ENCODE peak calls at places on chromosomes 1 and 21, in ten cellular contexts. Z is activated CD4-positive, alpha-beta T cell treated with anti-CD3 and anti-CD28 coated beads for 1 hour; K is RWPE1; J is nucleus accumbens; R is activated B cell treated with CpG ODN at 0.5 μM for 24 hours; S is tibial nerve; B is RWPE2; C is CD4-positive, alpha-beta T cell; A is choroid plexus epithelial cell; Y is WTC11. U is an unnamed sample.

GRCh38 chr21:45312296-45312695 is 24.6 kb upstream of the POFUT2 start:
- DNase-seq in Z (no peak), K (no peak), J (no peak), R (no peak), S (no peak), B (no peak), C (no peak), A (no peak), Y (no peak), U (no peak)

GRCh38 chr1:243712242-243712641 is 137.8 kb downstream of the AKT3 start:
- DNase-seq in Z (no peak), K (no peak), J (no peak), R (no peak), S (no peak), B (no peak), C (no peak), A (no peak), Y (no peak), U (no peak)

GRCh38 chr21:46136739-46137349 is 18.5 kb downstream of the FTCD start:
- DNase-seq in Z (no peak), K (no peak), J (no peak), R (no peak), S (no peak), B (no peak), C (no peak), A (no peak), Y (no peak), U (no peak)

GRCh38 chr1:244286341-244286740 is 165.4 kb downstream of the ADSS2 start:
- DNase-seq in Z (no peak), K (no peak), J (no peak), R (no peak), S (no peak), B (no peak), C (no peak), A (no peak), Y (no peak), U (no peak)

GRCh38 chr1:100213141-100213540 is 35.1 kb upstream of the LRRC39 start:
- DNase-seq in Z (no peak), K (no peak), J (no peak), R (no peak), S (no peak), B (no peak), C (no peak), A (no peak), Y (no peak), U (no peak)

GRCh38 chr1:93180723-93181613 is at the start of gene CCDC18:
- DNase-seq in Z (no peak), K (peak), J (no peak), R (no peak), S (peak), B (no peak), C (no peak), A (peak), Y (no peak), U (no peak)

GRCh38 chr1:206939841-206940587 is 6.3 kb downstream of the PIGR start:
- DNase-seq in Z (no peak), K (no peak), J (no peak), R (no peak), S (no peak), B (no peak), C (no peak), A (no peak), Y (no peak), U (no peak)

GRCh38 chr1:38000529-38001453 is 4.5 kb downstream of the FHL3 start:
- DNase-seq in Z (no peak), K (peak), J (no peak), R (no peak), S (peak), B (no peak), C (no peak), A (peak), Y (peak), U (no peak)

GRCh38 chr1:116486424-116486823 is 84.4 kb downstream of the CD58 start:
- DNase-seq in Z (no peak), K (peak), J (no peak), R (no peak), S (no peak), B (no peak), C (no peak), A (peak), Y (no peak), U (no peak)

GRCh38 chr21:43789276-43790052 is at the start of gene RRP1:
- DNase-seq in Z (peak), K (peak), J (peak), R (peak), S (peak), B (peak), C (peak), A (peak), Y (peak), U (no peak)

GRCh38 chr1:96845464-96845863 is 123.9 kb downstream of the PTBP2 start:
- DNase-seq in Z (no peak), K (peak), J (no peak), R (no peak), S (no peak), B (no peak), C (no peak), A (peak), Y (peak), U (no peak)

GRCh38 chr1:68916227-68916853 is 419.5 kb upstream of the DEPDC1 start:
- DNase-seq in Z (no peak), K (peak), J (no peak), R (no peak), S (peak), B (no peak), C (no peak), A (peak), Y (no peak), U (no peak)

GRCh38 chr1:173258484-173259264 is 51.5 kb upstream of the TNFSF4 start:
- DNase-seq in Z (no peak), K (no peak), J (no peak), R (no peak), S (no peak), B (no peak), C (no peak), A (no peak), Y (peak), U (no peak)

GRCh38 chr1:211420389-211420788 is 71.6 kb downstream of the RD3 start:
- DNase-seq in Z (no peak), K (no peak), J (no peak), R (no peak), S (no peak), B (no peak), C (no peak), A (peak), Y (no peak), U (no peak)

GRCh38 chr1:234597894-234598293 is 12.1 kb downstream of the IRF2BP2 start:
- DNase-seq in Z (peak), K (no peak), J (no peak), R (peak), S (no peak), B (no peak), C (peak), A (peak), Y (peak), U (no peak)

GRCh38 chr1:219281834-219282233 is 108.2 kb downstream of the LYPLAL1 start:
- DNase-seq in Z (no peak), K (no peak), J (no peak), R (no peak), S (no peak), B (no peak), C (no peak), A (no peak), Y (no peak), U (no peak)

GRCh38 chr1:154174654-154175053 is 17.2 kb downstream of the TPM3 start:
- DNase-seq in Z (no peak), K (no peak), J (no peak), R (no peak), S (no peak), B (no peak), C (no peak), A (no peak), Y (no peak), U (no peak)

GRCh38 chr1:158155673-158156072 is 25.0 kb upstream of the CD1D start:
- DNase-seq in Z (no peak), K (peak), J (no peak), R (no peak), S (no peak), B (no peak), C (no peak), A (no peak), Y (no peak), U (no peak)

GRCh38 chr1:186325239-186325638 is 49.8 kb downstream of the TPR start:
- DNase-seq in Z (no peak), K (no peak), J (no peak), R (no peak), S (no peak), B (no peak), C (no peak), A (peak), Y (no peak), U (no peak)

GRCh38 chr1:94385354-94385947 is 32.7 kb upstream of the ABCD3 start:
- DNase-seq in Z (no peak), K (no peak), J (no peak), R (no peak), S (no peak), B (no peak), C (no peak), A (no peak), Y (no peak), U (no peak)

GRCh38 chr1:229156819-229157218 is 114.1 kb upstream of the RAB4A start:
- DNase-seq in Z (no peak), K (peak), J (no peak), R (no peak), S (peak), B (no peak), C (no peak), A (peak), Y (peak), U (no peak)

GRCh38 chr1:151823175-151823574 is 8.4 kb downstream of the RORC start:
- DNase-seq in Z (no peak), K (no peak), J (no peak), R (no peak), S (no peak), B (no peak), C (no peak), A (no peak), Y (no peak), U (no peak)

GRCh38 chr21:14452031-14452778 is 69.3 kb upstream of the HSPA13 start:
- DNase-seq in Z (no peak), K (no peak), J (no peak), R (no peak), S (no peak), B (no peak), C (no peak), A (peak), Y (no peak), U (no peak)

GRCh38 chr1:200888349-200888838 is 6.3 kb upstream of the INAVA start:
- DNase-seq in Z (peak), K (no peak), J (no peak), R (peak), S (no peak), B (no peak), C (peak), A (no peak), Y (no peak), U (no peak)